ENCODE peak calls at places on chromosome 1, in five cellular contexts. One of them, this sample, is unnamed.

GRCh38 chr1:119316870-119317416 is 51.6 kb upstream of the HAO2 start:
- DNase-seq in NCI-H1694 treated with DMSO at 0.1 percent for 48 hours: no peak
- DNase-seq in astrocyte of the spinal cord: no peak
- DNase-seq in T1000: no peak
- DNase-seq in EH: no peak
- DNase-seq in this sample: no peak

GRCh38 chr1:181496759-181497158 is 13.4 kb downstream of the CACNA1E start:
- DNase-seq in NCI-H1694 treated with DMSO at 0.1 percent for 48 hours: no peak
- DNase-seq in astrocyte of the spinal cord: no peak
- DNase-seq in T1000: no peak
- DNase-seq in EH: no peak
- DNase-seq in this sample: no peak

GRCh38 chr1:7644906-7645750 is 126.0 kb upstream of the VAMP3 start:
- DNase-seq in NCI-H1694 treated with DMSO at 0.1 percent for 48 hours: no peak
- DNase-seq in astrocyte of the spinal cord: no peak
- DNase-seq in T1000: no peak
- DNase-seq in EH: no peak
- DNase-seq in this sample: no peak

GRCh38 chr1:230858918-230859819 is 9.2 kb downstream of the C1orf198 start:
- DNase-seq in NCI-H1694 treated with DMSO at 0.1 percent for 48 hours: no peak
- DNase-seq in astrocyte of the spinal cord: peak
- DNase-seq in T1000: no peak
- DNase-seq in EH: peak
- DNase-seq in this sample: no peak

GRCh38 chr1:179228783-179229213 is 679 bp downstream of the ABL2 start:
- DNase-seq in NCI-H1694 treated with DMSO at 0.1 percent for 48 hours: no peak
- DNase-seq in astrocyte of the spinal cord: peak
- DNase-seq in T1000: no peak
- DNase-seq in EH: peak
- DNase-seq in this sample: no peak

GRCh38 chr1:2437617-2438016 is 25.3 kb upstream of the PEX10 start:
- DNase-seq in NCI-H1694 treated with DMSO at 0.1 percent for 48 hours: no peak
- DNase-seq in astrocyte of the spinal cord: no peak
- DNase-seq in T1000: no peak
- DNase-seq in EH: no peak
- DNase-seq in this sample: no peak

GRCh38 chr1:32900956-32901822 is at the start of gene TMEM54:
- DNase-seq in NCI-H1694 treated with DMSO at 0.1 percent for 48 hours: no peak
- DNase-seq in astrocyte of the spinal cord: no peak
- DNase-seq in T1000: no peak
- DNase-seq in EH: peak
- DNase-seq in this sample: no peak

GRCh38 chr1:173255214-173255813 is 48.2 kb upstream of the TNFSF4 start:
- DNase-seq in NCI-H1694 treated with DMSO at 0.1 percent for 48 hours: peak
- DNase-seq in astrocyte of the spinal cord: peak
- DNase-seq in T1000: no peak
- DNase-seq in EH: peak
- DNase-seq in this sample: no peak

GRCh38 chr1:43253173-43253572 is 16.6 kb upstream of the TMEM125 start:
- DNase-seq in NCI-H1694 treated with DMSO at 0.1 percent for 48 hours: no peak
- DNase-seq in astrocyte of the spinal cord: no peak
- DNase-seq in T1000: no peak
- DNase-seq in EH: no peak
- DNase-seq in this sample: no peak

GRCh38 chr1:118304722-118305344 is 119.8 kb upstream of the SPAG17 start:
- DNase-seq in NCI-H1694 treated with DMSO at 0.1 percent for 48 hours: no peak
- DNase-seq in astrocyte of the spinal cord: peak
- DNase-seq in T1000: no peak
- DNase-seq in EH: peak
- DNase-seq in this sample: no peak

GRCh38 chr1:87330201-87330953 is 1.7 kb downstream of the LMO4 start:
- DNase-seq in NCI-H1694 treated with DMSO at 0.1 percent for 48 hours: peak
- DNase-seq in astrocyte of the spinal cord: peak
- DNase-seq in T1000: no peak
- DNase-seq in EH: peak
- DNase-seq in this sample: peak

GRCh38 chr1:117268926-117269378 is 58.2 kb upstream of the VTCN1 start:
- DNase-seq in NCI-H1694 treated with DMSO at 0.1 percent for 48 hours: no peak
- DNase-seq in astrocyte of the spinal cord: no peak
- DNase-seq in T1000: no peak
- DNase-seq in EH: peak
- DNase-seq in this sample: no peak

GRCh38 chr1:165114022-165114888 is 242.3 kb downstream of the LMX1A start:
- DNase-seq in NCI-H1694 treated with DMSO at 0.1 percent for 48 hours: peak
- DNase-seq in astrocyte of the spinal cord: peak
- DNase-seq in T1000: peak
- DNase-seq in EH: peak
- DNase-seq in this sample: no peak

GRCh38 chr1:226384717-226385116 is 23.2 kb downstream of the PARP1 start:
- DNase-seq in NCI-H1694 treated with DMSO at 0.1 percent for 48 hours: no peak
- DNase-seq in astrocyte of the spinal cord: no peak
- DNase-seq in T1000: no peak
- DNase-seq in EH: no peak
- DNase-seq in this sample: no peak

GRCh38 chr1:235503333-235504121 is 725 bp downstream of the B3GALNT2 start:
- DNase-seq in NCI-H1694 treated with DMSO at 0.1 percent for 48 hours: peak
- DNase-seq in astrocyte of the spinal cord: peak
- DNase-seq in T1000: no peak
- DNase-seq in EH: peak
- DNase-seq in this sample: peak